ENCODE peak calls at places on chromosomes 4 and X, in four cellular contexts. One of them, this sample, is unnamed.
A peak's percentile ranks its signal among the peaks of the same experiment; 100 is the strongest.

GRCh38 chrX:39299615-39300014 is 498.4 kb downstream of the MID1IP1 start:
- DNase-seq in GM12878: no peak
- DNase-seq in HCT116: no peak
- DNase-seq in H1: no peak
- DNase-seq in this sample: no peak

GRCh38 chr4:169254546-169254983 is 16.2 kb downstream of the SH3RF1 start:
- DNase-seq in GM12878: no peak
- DNase-seq in HCT116: peak; percentile 62
- DNase-seq in H1: no peak
- DNase-seq in this sample: no peak

GRCh38 chrX:119218198-119218597 is 17.9 kb upstream of the PGRMC1 start:
- DNase-seq in GM12878: no peak
- DNase-seq in HCT116: no peak
- DNase-seq in H1: no peak
- DNase-seq in this sample: no peak

GRCh38 chr4:72858328-72858727 is 211.2 kb downstream of the COX18 start:
- DNase-seq in GM12878: no peak
- DNase-seq in HCT116: no peak
- DNase-seq in H1: no peak
- DNase-seq in this sample: no peak

GRCh38 chrX:13008851-13009250 is 33.9 kb downstream of the TMSB4X start:
- DNase-seq in GM12878: no peak
- DNase-seq in HCT116: no peak
- DNase-seq in H1: no peak
- DNase-seq in this sample: no peak

GRCh38 chr4:62644372-62644771 is 1444.2 kb downstream of the ADGRL3 start:
- DNase-seq in GM12878: no peak
- DNase-seq in HCT116: no peak
- DNase-seq in H1: no peak
- DNase-seq in this sample: no peak

GRCh38 chr4:57426779-57427395 is 316.7 kb upstream of the IGFBP7 start:
- DNase-seq in GM12878: no peak
- DNase-seq in HCT116: peak; percentile 19
- DNase-seq in H1: peak; percentile 81
- DNase-seq in this sample: peak; percentile 73

GRCh38 chr4:70670332-70671014 is 4.2 kb upstream of the JCHAIN start:
- DNase-seq in GM12878: no peak
- DNase-seq in HCT116: no peak
- DNase-seq in H1: no peak
- DNase-seq in this sample: no peak

GRCh38 chr4:33054161-33054560 is 2334.0 kb downstream of the PCDH7 start:
- DNase-seq in GM12878: no peak
- DNase-seq in HCT116: no peak
- DNase-seq in H1: no peak
- DNase-seq in this sample: no peak

GRCh38 chr4:153238146-153238919 is 34.1 kb downstream of the TRIM2 start:
- DNase-seq in GM12878: no peak
- DNase-seq in HCT116: no peak
- DNase-seq in H1: no peak
- DNase-seq in this sample: no peak

DNA sequence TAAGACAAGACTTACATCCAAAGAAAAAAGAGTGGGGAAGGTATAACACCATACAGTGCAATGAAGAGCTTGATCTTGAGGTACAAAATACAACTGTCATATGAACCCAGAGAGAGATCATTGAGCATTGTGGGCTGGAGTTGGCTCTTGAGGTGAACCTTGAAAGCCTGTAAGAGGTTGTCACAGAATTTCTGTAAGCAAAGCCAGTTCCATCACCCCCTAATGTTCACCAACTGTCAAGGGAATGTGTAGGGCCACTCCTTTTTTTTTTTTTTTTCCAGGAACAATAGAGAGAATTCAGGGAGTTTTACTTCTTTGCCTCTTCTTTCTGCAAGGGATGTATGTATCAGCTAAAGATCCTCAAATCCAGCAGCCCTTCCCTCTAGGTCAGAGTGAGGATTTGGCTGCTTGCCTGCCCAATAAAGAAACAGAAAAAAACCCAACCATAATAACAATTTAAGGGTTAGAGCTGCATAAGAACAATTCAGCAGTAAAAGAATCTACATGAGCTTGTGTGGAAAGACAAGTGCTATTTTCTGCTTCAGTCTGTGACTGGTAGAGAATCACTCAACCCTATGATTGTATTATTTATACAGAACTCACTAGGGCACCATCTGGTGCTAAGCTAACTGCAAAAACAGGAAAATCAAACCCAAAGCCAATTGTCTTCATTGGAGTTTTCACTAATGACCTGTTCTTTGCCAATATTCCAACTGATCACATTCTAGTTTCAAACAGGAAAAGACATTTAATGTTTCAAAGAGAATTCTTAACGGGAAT is 217.5 kb upstream of the TEX13C start:
- DNase-seq in GM12878: no peak
- DNase-seq in HCT116: no peak
- DNase-seq in H1: no peak
- DNase-seq in this sample: no peak
- TF ChIP-seq SRF in GM12878: no peak
- TF ChIP-seq SRF in HCT116: no peak
- TF ChIP-seq SRF in H1: no peak
- TF ChIP-seq SRF in this sample: no peak

GRCh38 chrX:46589977-46590723 is 16.6 kb downstream of the CHST7 start:
- DNase-seq in GM12878: no peak
- DNase-seq in HCT116: no peak
- DNase-seq in H1: no peak
- DNase-seq in this sample: no peak
- TF ChIP-seq EGR1 in GM12878: no peak
- TF ChIP-seq EGR1 in HCT116: no peak
- TF ChIP-seq EGR1 in H1: no peak
- TF ChIP-seq EGR1 in this sample: no peak

DNA sequence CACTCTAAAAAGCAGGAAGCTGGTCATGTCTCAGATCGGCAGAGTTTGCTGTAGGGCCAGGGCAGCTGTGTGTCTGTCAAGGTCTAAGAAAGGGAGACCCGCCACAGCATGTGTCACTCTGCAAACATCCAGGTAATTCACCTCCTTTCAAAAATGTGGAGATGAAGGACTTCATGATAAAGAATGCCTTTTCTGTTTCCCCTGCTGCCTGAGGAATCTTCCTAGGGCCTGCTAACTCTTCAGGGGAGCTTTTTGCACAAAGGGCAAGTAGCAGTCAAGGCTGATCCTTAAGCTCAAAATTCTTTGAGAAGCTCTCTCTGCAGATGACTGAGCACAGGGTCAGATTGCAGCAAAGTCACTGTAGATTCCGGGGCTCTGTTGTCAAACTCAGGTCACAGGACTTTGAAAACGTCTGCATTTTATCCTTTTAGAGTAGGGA is 21.1 kb downstream of the RASL11B start:
- DNase-seq in GM12878: no peak
- DNase-seq in HCT116: no peak
- DNase-seq in H1: no peak
- DNase-seq in this sample: no peak
- TF ChIP-seq SRF in GM12878: no peak
- TF ChIP-seq SRF in HCT116: no peak
- TF ChIP-seq SRF in H1: no peak
- TF ChIP-seq SRF in this sample: no peak

GRCh38 chr4:15654556-15655222 is 468 bp downstream of the FBXL5 start:
- DNase-seq in GM12878: no peak
- DNase-seq in HCT116: no peak
- DNase-seq in H1: no peak
- DNase-seq in this sample: no peak

GRCh38 chr4:15655223-15656037 is at the start of gene FBXL5:
- DNase-seq in GM12878: peak; percentile 36
- DNase-seq in HCT116: no peak
- DNase-seq in H1: peak; percentile 82
- DNase-seq in this sample: peak; percentile 95

GRCh38 chr4:15658136-15658535 is 3.0 kb upstream of the FBXL5 start:
- DNase-seq in GM12878: no peak
- DNase-seq in HCT116: no peak
- DNase-seq in H1: no peak
- DNase-seq in this sample: no peak

GRCh38 chr4:15657366-15657765 is 2.2 kb upstream of the FBXL5 start:
- DNase-seq in GM12878: no peak
- DNase-seq in HCT116: no peak
- DNase-seq in H1: no peak
- DNase-seq in this sample: no peak

DNA sequence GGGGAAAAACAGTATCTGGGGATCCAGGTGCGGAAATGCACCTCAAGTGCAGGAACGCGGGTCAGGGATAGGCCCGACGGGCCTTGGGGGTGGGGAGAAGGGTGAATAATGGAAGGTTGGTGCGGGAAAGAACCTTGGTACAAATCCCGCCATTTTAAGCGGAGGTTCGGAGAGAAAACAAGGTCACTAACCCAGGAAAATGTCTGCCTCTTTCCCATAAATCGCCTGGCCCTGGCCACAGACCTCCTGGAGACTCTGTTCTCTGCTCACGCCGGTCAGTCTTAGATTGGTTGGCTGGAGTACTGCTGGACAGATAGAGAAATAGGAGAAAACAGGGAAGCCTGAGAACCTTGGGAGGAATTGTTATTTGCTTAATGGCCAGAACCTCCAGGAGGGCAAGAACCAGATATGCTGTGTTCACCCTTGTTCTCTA is 897 bp upstream of the FBXL5 start:
- DNase-seq in GM12878: no peak
- DNase-seq in HCT116: no peak
- DNase-seq in H1: peak; percentile 75
- DNase-seq in this sample: no peak
- TF ChIP-seq EGR1 in GM12878: no peak
- TF ChIP-seq EGR1 in HCT116: no peak
- TF ChIP-seq EGR1 in H1: no peak
- TF ChIP-seq EGR1 in this sample: no peak

DNA sequence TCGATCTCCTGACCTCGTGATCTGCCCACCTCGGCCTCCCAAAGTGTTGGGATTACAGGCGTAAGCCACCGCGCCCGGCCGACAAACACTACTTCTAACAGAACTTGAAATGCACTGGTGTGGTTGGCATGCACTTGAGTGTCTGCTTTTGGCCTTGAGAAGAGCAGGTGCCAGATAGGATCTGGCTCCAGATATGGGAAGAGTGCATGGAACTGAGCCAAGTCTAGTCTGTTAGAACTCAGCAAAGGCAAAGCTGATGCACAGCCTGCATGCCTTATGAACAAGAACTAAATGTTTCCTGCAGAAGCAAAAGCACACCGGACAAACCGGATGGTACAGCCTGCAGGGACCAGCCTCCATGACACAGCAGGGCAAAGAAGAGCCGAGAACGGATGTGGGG is 35.1 kb upstream of the TBL1X start:
- DNase-seq in GM12878: no peak
- DNase-seq in HCT116: no peak
- DNase-seq in H1: no peak
- DNase-seq in this sample: no peak
- TF ChIP-seq SRF in GM12878: no peak
- TF ChIP-seq SRF in HCT116: no peak
- TF ChIP-seq SRF in H1: no peak
- TF ChIP-seq SRF in this sample: no peak

This sample was measured in K562.